ENCODE peak calls at places on chromosomes 12 and 14, in six cellular contexts. J is activated naive CD8-positive, alpha-beta T cell treated with anti-CD3 and anti-CD28 coated beads, Interleukin-2, amount 50 U/mL, for 24 hours; X is foreskin fibroblast; Y is left ventricle myocardium superior; G is T-helper 2 cell; L is fibroblast of mammary gland. C is an unnamed sample.

GRCh38 chr12:95759039-95759438 is 31.5 kb downstream of the NTN4 start:
- DNase-seq in X (no peak), Y (no peak), G (no peak), L (no peak), J (no peak), C (no peak)

GRCh38 chr14:99724939-99725773 is 41.1 kb downstream of the CYP46A1 start:
- DNase-seq in L (no peak), J (no peak), X (no peak), G (no peak), Y (no peak), C (no peak)

GRCh38 chr12:7155471-7156034 is 25.4 kb downstream of the CLSTN3 start:
- DNase-seq in L (no peak), X (no peak), G (no peak), J (no peak), Y (no peak), C (no peak)

GRCh38 chr12:13024151-13024946 is 19.8 kb upstream of the FAM234B start:
- DNase-seq in Y (no peak), J (no peak), G (no peak), L (peak; percentile 88), X (peak; percentile 82), C (peak; percentile 81)

GRCh38 chr12:131075194-131075593 is 121.5 kb downstream of the ADGRD1 start:
- DNase-seq in Y (no peak), L (no peak), X (no peak), G (no peak), J (no peak), C (no peak)

GRCh38 chr14:76500480-76500879 is 124.5 kb downstream of the ESRRB start:
- DNase-seq in Y (no peak), L (no peak), G (no peak), X (peak; percentile 4), J (no peak), C (no peak)

GRCh38 chr14:100320157-100320856 is 2.8 kb upstream of the SLC25A47 start:
- DNase-seq in X (no peak), G (no peak), J (no peak), L (no peak), Y (no peak), C (no peak)

GRCh38 chr12:121964813-121965643 is 46.6 kb downstream of the CFAP251 start:
- DNase-seq in X (peak; percentile 76), L (peak; percentile 75), J (no peak), Y (no peak), G (no peak), C (peak; percentile 15)

GRCh38 chr12:31325524-31325875 is 450 bp downstream of the SINHCAF start:
- DNase-seq in L (no peak), X (no peak), Y (no peak), G (peak; percentile 7), J (no peak), C (no peak)

GRCh38 chr12:51270847-51271518 is 768 bp upstream of the SMAGP start:
- DNase-seq in L (peak; percentile 90), G (no peak), Y (no peak), J (no peak), X (peak; percentile 92), C (peak; percentile 84)

GRCh38 chr14:100158566-100159106 is 809 bp downstream of the DEGS2 start:
- DNase-seq in X (no peak), Y (no peak), J (no peak), G (no peak), L (no peak), C (no peak)

GRCh38 chr12:98188649-98189048 is 326.7 kb upstream of the TMPO start:
- DNase-seq in L (peak; percentile 4), X (no peak), J (no peak), G (no peak), Y (no peak), C (peak; percentile 34)

GRCh38 chr14:85531594-85532391 is 1.8 kb downstream of the FLRT2 start:
- DNase-seq in X (peak; percentile 93), G (no peak), J (peak; percentile 3), L (peak; percentile 85), Y (peak; percentile 67), C (peak; percentile 96)

GRCh38 chr12:46492471-46493351 is 120.1 kb upstream of the SLC38A2 start:
- DNase-seq in J (no peak), X (peak; percentile 95), G (no peak), L (peak; percentile 94), Y (no peak), C (peak; percentile 99)

C was measured in iris pigment epithelial cell.